ENCODE peak calls at places on chromosome 20, in nine cellular contexts. U is suprapubic skin, O is tibial nerve, J is sigmoid colon, G is HepG2, W is A549, R is K562, Q is stomach, S is ovary. C is an unnamed sample.

GRCh38 chr20:24842591-24843442 is 106.3 kb upstream of the CST7 start:
- DNase-seq in J (no peak), G (no peak), S (no peak), W (no peak), O (no peak), U (no peak), Q (no peak), R (no peak), C (peak)

GRCh38 chr20:10659651-10660601 is 13.9 kb downstream of the JAG1 start:
- DNase-seq in Q (no peak), O (no peak), W (no peak), U (no peak), R (no peak), G (peak), S (no peak), J (peak), C (peak)

GRCh38 chr20:10978713-10979112 is 304.9 kb upstream of the JAG1 start:
- DNase-seq in S (no peak), R (no peak), G (no peak), U (no peak), J (no peak), W (no peak), O (no peak), Q (no peak), C (no peak)

GRCh38 chr20:34111057-34111711 is 859 bp downstream of the EIF2S2 start:
- DNase-seq in J (peak), G (no peak), U (peak), Q (no peak), W (peak), S (no peak), O (no peak), R (peak), C (peak)

GRCh38 chr20:34129518-34130162 is 17.6 kb upstream of the EIF2S2 start:
- DNase-seq in J (peak), O (no peak), Q (peak), U (no peak), G (peak), R (peak), S (peak), W (peak), C (peak)

GRCh38 chr20:10131612-10132345 is 86.9 kb upstream of the SNAP25 start:
- DNase-seq in G (no peak), U (no peak), O (no peak), R (no peak), S (peak), Q (peak), W (peak), J (peak), C (peak)

GRCh38 chr20:51062065-51062464 is 39.2 kb upstream of the KCNG1 start:
- DNase-seq in G (no peak), U (no peak), J (no peak), S (no peak), Q (no peak), R (no peak), O (no peak), W (no peak), C (no peak)

GRCh38 chr20:2820084-2820895 is 4.1 kb downstream of the TMEM239 start:
- DNase-seq in U (no peak), S (peak), J (no peak), Q (no peak), W (no peak), R (peak), G (no peak), O (no peak), C (no peak)

GRCh38 chr20:37669773-37670236 is 24.0 kb upstream of the CTNNBL1 start:
- DNase-seq in S (no peak), R (no peak), W (no peak), O (no peak), Q (no peak), J (no peak), G (no peak), U (no peak), C (no peak)

GRCh38 chr20:41329435-41330342 is 10.9 kb upstream of the LPIN3 start:
- DNase-seq in Q (peak), U (peak), O (peak), G (peak), S (peak), J (peak), W (peak), R (peak), C (peak)
- TF ChIP-seq EP300 in Q (no peak), U (no peak), O (peak), G (no peak), S (no peak), J (no peak), W (no peak), R (no peak), C (no peak)

DNA sequence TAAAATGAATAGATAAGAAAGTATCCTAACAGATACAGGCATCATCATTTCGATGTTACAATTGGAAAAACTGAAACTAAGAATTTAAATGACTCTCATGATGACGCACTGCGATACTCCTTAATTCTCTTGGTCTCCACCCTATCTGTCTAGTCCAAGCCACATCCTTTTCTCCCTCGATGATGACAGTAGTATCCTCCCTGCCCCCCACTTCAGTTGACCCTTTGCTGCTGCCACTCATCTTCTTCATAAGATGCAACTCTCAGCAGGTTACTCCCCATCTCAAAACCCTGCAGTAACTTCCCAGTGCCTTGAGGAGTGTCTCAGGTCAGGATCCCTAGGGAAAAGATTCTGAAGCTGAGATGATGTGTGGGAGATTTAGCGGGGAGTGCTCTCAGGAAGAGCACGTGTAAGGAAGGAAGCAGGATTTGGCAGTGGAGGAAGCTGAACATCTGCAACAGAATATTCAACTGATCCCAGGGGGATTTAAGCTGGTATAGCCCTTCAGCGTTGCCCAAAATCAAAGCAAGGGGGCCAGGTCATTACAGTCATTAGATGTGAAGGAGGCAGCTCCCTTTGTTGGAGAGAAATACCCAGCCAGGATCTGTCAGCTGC is 16.1 kb downstream of the JPH2 start:
- DNase-seq in Q (no peak), G (no peak), R (no peak), J (peak), S (no peak), W (no peak), O (no peak), U (no peak), C (no peak)
- H3K4me3 ChIP-seq in Q (no peak), G (no peak), R (no peak), J (no peak), S (no peak), W (no peak), O (no peak), U (no peak), C (no peak)

GRCh38 chr20:48159156-48159971 is 374.1 kb upstream of the SULF2 start:
- DNase-seq in U (no peak), W (no peak), G (no peak), J (no peak), Q (no peak), O (no peak), S (no peak), R (no peak), C (no peak)
- TF ChIP-seq EP300 in U (no peak), W (no peak), G (no peak), J (no peak), Q (no peak), O (no peak), S (no peak), R (no peak), C (no peak)

GRCh38 chr20:36313476-36313875 is 7.3 kb downstream of the DLGAP4 start:
- DNase-seq in G (no peak), Q (no peak), J (peak), O (no peak), W (no peak), U (peak), R (no peak), S (no peak), C (no peak)
- H3K4me3 ChIP-seq in G (no peak), Q (no peak), J (no peak), O (no peak), W (no peak), U (no peak), R (no peak), S (no peak), C (no peak)

GRCh38 chr20:62840244-62841197 is 21.1 kb downstream of the TCFL5 start:
- DNase-seq in Q (no peak), G (no peak), J (no peak), W (no peak), S (no peak), U (no peak), O (no peak), R (no peak), C (no peak)
- TF ChIP-seq EP300 in Q (no peak), G (no peak), J (no peak), W (no peak), S (no peak), U (no peak), O (no peak), R (no peak), C (no peak)

GRCh38 chr20:46347831-46348230 is 39.5 kb upstream of the CDH22 start:
- DNase-seq in J (no peak), U (no peak), O (no peak), W (no peak), S (no peak), Q (no peak), G (no peak), R (no peak), C (no peak)

GRCh38 chr20:46348231-46348803 is 40.0 kb upstream of the CDH22 start:
- DNase-seq in Q (no peak), S (peak), R (peak), U (no peak), W (peak), G (no peak), O (peak), J (no peak), C (no peak)

GRCh38 chr20:46350201-46350985 is 42.1 kb upstream of the CDH22 start:
- DNase-seq in R (peak), O (no peak), S (no peak), J (no peak), Q (no peak), W (peak), U (no peak), G (no peak), C (peak)

GRCh38 chr20:46349742-46350056 is 41.4 kb upstream of the CDH22 start:
- DNase-seq in U (no peak), W (no peak), O (no peak), G (no peak), J (no peak), Q (peak), R (no peak), S (no peak), C (no peak)

DNA sequence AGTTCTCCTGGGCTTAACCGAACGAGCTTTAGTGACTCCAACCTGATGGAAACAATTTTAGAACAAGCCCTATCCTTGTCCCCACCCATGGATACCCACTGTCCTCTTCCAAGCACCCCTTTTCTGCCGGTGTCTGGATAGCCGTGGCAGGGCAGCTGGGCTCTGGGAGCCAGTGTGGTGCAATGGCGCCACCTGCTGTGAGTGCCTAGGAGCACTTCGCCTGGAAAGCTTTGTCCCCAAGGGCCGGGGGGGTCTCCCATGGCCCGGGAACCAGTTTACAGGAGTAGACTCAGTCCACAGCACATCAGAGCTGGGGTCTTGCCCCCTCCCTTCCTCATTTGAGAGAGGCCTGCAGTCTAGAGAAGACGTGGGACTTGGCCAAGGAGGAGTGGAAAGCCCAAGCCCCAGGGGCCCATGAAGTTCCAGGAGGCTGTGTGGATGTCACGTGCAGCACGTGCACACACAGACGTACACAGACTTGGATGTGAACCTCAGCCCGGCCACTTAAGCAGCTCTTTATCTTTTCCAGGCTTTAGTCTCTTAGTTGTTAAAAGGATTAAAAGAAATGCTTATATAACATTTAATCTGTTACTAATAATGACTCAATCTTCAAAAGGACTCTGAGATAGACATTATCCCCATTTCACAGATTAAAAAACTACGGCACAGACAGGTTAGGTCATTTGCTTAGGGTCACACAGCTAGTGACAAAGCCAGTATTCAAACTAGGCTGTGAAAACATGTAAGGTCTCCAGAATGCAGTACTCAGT is 40.9 kb upstream of the CDH22 start:
- DNase-seq in R (peak), G (peak), O (peak), J (no peak), W (peak), Q (peak), S (peak), U (no peak), C (peak)
- H3K4me3 ChIP-seq in R (no peak), G (no peak), O (no peak), J (no peak), W (no peak), Q (no peak), S (no peak), U (no peak), C (no peak)

DNA sequence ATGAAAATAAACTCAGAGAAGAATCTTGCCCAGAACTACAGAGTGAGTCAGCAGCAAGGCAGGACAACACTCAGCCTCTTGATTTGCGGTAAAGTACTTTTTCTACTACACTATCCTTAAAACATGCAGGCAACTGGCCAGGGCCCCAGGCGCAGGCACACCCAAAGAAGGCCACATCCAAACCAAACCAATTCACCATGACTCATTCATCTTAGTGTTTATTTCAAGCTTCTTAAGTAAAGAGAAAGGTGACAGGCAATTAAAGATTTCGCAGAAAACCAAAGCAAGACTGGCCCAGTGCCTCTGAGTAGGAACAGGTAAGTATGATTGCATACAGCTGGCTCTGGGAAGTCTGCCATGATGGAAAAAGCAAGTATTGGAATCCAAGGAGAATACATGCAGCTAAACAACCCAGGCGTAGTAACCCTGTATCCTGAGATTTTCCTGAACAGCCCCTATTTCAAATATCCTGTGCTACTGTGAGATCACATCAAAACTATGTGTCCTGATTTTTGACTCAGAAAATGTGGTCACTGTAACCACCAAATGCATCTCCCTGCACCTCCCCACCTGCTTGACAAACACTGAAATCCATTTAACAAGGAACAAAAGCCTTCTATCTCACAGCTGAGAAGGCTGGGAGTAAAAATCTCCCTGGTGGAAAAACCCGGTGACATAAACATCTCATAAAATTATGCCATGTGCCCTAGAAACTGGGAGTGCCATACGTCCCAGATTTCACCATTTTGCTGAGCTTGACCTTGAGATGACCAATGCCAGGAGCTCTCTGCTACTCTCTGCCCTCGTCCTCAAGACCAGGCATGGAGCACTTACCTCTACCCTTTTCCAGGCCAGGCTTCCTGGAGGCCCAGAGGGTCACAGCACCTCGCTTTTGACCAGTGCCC is 12.4 kb downstream of the WFDC3 start:
- DNase-seq in J (peak), G (no peak), R (peak), Q (peak), U (peak), S (peak), W (peak), O (peak), C (peak)
- TF ChIP-seq EP300 in J (peak), G (no peak), R (no peak), Q (peak), U (no peak), S (peak), W (peak), O (no peak), C (peak)

GRCh38 chr20:59585714-59586404 is 18.5 kb upstream of the PHACTR3 start:
- DNase-seq in S (no peak), Q (no peak), U (peak), J (no peak), R (no peak), G (no peak), W (no peak), O (no peak), C (no peak)
- H3K4me3 ChIP-seq in S (no peak), Q (no peak), U (no peak), J (no peak), R (no peak), G (no peak), W (no peak), O (no peak), C (no peak)

GRCh38 chr20:17084909-17085308 is 141.9 kb upstream of the PCSK2 start:
- DNase-seq in W (no peak), J (no peak), Q (no peak), O (no peak), S (no peak), G (no peak), R (no peak), U (no peak), C (no peak)

DNA sequence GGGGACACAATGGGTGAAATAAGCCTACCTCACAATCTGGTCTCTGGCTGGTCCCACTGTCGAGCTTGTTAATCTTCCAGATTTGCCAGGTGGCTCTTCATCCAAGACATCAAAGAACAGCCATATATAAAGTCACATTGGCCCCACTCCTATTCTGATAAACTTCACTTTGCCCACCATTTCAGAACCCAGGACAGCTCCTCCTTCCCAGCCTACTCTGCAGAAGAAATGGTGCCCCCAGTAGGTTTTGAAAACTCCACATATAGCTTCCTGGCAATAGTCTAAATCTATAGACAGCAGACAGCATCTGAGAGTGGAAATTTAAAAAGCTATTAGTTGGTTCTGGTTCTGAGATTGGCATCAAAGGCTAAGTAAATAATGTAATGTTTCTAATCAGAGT is 143.1 kb upstream of the PCSK2 start:
- DNase-seq in O (no peak), G (peak), U (no peak), R (peak), Q (no peak), J (no peak), S (no peak), W (no peak), C (no peak)
- TF ChIP-seq EP300 in O (no peak), G (no peak), U (no peak), R (no peak), Q (no peak), J (no peak), S (no peak), W (no peak), C (no peak)

C was measured in transverse colon.